ENCODE peak calls at places on chromosome 20, in six cellular contexts. U, E, L, G, H and S are unnamed samples.
A peak's percentile ranks its signal among the peaks of the same experiment; 100 is the strongest.

GRCh38 chr20:11716945-11717248 is 200.8 kb upstream of the BTBD3 start:
- DNase-seq in U (no peak), E (no peak), L (no peak), G (no peak), H (no peak), S (no peak)

GRCh38 chr20:17519606-17520285 is 11.4 kb downstream of the BFSP1 start:
- DNase-seq in U (no peak), E (no peak), L (no peak), G (no peak), H (no peak), S (no peak)

GRCh38 chr20:46699651-46700359 is 9.6 kb upstream of the SLC2A10 start:
- DNase-seq in U (no peak), E (no peak), L (no peak), G (no peak), H (no peak), S (no peak)

GRCh38 chr20:18973499-18974173 is 160.1 kb downstream of the SCP2D1 start:
- DNase-seq in U (no peak), E (peak; percentile 51), L (peak; percentile 97), G (no peak), H (no peak), S (peak; percentile 58)

GRCh38 chr20:33277471-33278441 is 5.3 kb upstream of the BPIFB1 start:
- DNase-seq in U (peak; percentile 73), E (no peak), L (no peak), G (no peak), H (no peak), S (peak; percentile 36)

GRCh38 chr20:34582221-34582620 is 23.7 kb downstream of the MAP1LC3A start:
- DNase-seq in U (no peak), E (no peak), L (no peak), G (no peak), H (no peak), S (no peak)

GRCh38 chr20:59190509-59190908 is 26.9 kb downstream of the ZNF831 start:
- DNase-seq in U (no peak), E (no peak), L (no peak), G (no peak), H (no peak), S (no peak)

GRCh38 chr20:15673206-15673605 is 900.0 kb downstream of the KIF16B start:
- DNase-seq in U (no peak), E (no peak), L (no peak), G (no peak), H (no peak), S (no peak)

GRCh38 chr20:17612287-17612974 is 42.6 kb downstream of the DSTN start:
- DNase-seq in U (no peak), E (peak; percentile 6), L (no peak), G (no peak), H (peak; percentile 43), S (peak; percentile 19)

GRCh38 chr20:46118481-46119020 is 437 bp downstream of the CD40 start:
- DNase-seq in U (peak; percentile 28), E (peak; percentile 22), L (peak; percentile 61), G (no peak), H (peak; percentile 46), S (no peak)

GRCh38 chr20:57890254-57890800 is 180.5 kb upstream of the PMEPA1 start:
- DNase-seq in U (no peak), E (no peak), L (no peak), G (no peak), H (no peak), S (peak; percentile 70)

GRCh38 chr20:57705103-57705899 is 4.5 kb downstream of the PMEPA1 start:
- DNase-seq in U (no peak), E (no peak), L (no peak), G (no peak), H (no peak), S (no peak)

GRCh38 chr20:40317156-40317790 is 371.8 kb downstream of the MAFB start:
- DNase-seq in U (no peak), E (no peak), L (no peak), G (no peak), H (no peak), S (no peak)

GRCh38 chr20:63857751-63858392 is 3.4 kb upstream of the ABHD16B start:
- DNase-seq in U (no peak), E (no peak), L (no peak), G (no peak), H (no peak), S (no peak)

GRCh38 chr20:50594231-50594590 is 84.0 kb downstream of the PTPN1 start:
- DNase-seq in U (no peak), E (no peak), L (no peak), G (no peak), H (no peak), S (no peak)

GRCh38 chr20:50595433-50595895 is 85.3 kb downstream of the PTPN1 start:
- DNase-seq in U (no peak), E (no peak), L (no peak), G (no peak), H (no peak), S (no peak)

GRCh38 chr20:50595988-50596693 is 86.0 kb downstream of the PTPN1 start:
- DNase-seq in U (no peak), E (no peak), L (no peak), G (no peak), H (no peak), S (no peak)

GRCh38 chr20:50593005-50593335 is 82.8 kb downstream of the PTPN1 start:
- DNase-seq in U (no peak), E (no peak), L (no peak), G (no peak), H (no peak), S (no peak)

DNA sequence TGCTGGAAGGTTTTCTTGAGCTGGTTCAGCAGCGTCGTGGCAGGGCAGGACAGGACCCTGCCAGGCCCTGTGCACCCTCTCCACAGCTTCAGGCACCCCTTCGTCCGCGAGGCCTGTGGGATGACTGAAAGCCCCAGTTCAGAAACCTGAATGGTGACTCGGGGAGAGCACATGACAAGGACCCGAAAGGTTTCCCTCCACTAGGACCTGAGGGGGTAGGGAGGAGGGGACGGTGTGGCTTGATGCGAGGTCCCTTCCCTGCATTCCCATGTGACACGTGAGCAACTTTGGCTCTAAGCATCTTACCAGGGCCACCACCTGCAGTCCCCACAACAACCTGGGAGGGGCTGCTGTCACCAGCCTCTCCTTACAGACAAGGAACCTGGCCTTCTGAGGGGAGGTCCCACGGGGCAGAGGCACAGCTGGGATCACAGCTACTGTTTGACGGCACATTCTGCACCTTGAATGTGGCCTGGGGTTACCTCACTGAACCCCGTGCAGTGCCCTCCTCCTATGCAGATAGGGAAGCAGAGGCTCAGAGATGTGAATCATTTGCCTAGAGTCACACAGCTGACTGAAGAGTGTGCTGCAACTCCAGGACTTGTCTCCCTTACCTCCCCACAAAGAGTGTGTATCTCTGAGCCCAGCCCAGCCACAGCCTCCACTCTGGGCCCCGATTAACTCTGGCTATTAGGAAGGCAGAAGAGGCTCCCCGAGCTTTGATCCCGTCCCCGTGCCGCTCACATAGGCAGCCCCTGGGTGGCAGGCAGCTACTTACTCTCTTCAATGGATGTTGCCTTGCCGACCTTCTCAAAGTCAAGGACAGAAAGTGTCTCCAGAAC is 84.6 kb downstream of the PTPN1 start:
- DNase-seq in U (no peak), E (no peak), L (no peak), G (no peak), H (no peak), S (no peak)
- TF ChIP-seq POLR2A in U (no peak), E (no peak), L (no peak), G (no peak), H (no peak), S (no peak)

DNA sequence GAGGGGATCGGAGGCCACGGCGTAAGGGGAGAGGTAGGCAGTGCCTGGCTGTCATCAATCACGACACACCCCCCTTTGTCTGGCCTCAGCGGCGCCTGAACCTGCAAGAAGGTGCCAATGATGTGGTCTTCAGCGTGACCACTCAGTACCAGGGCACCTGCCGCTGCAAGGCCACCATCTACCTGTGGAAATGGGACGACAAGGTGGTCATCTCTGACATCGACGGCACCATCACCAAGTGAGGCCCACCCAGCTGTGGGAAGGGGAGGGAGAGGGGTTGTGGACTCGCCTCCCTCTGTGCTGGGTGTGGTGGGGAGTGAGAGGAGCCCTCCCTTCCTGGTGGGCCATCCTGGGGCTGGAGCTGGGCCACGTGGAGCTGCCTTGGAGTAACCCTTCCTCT is 9.7 kb downstream of the EMILIN3 start:
- DNase-seq in U (no peak), E (no peak), L (no peak), G (no peak), H (no peak), S (no peak)
- H3K4me3 ChIP-seq in U (no peak overlapping the region), E (no peak overlapping the region), L (no peak overlapping the region), G (no peak overlapping the region), H (no peak overlapping the region), S (no peak overlapping the region)

GRCh38 chr20:62641749-62642665 is at the start of gene SLCO4A1:
- DNase-seq in U (peak; percentile 90), E (peak; percentile 67), L (peak; percentile 59), G (peak; percentile 48), H (peak; percentile 87), S (peak; percentile 95)
- TF ChIP-seq POLR2A in U (peak; percentile 7), E (no peak), L (peak; percentile 67), G (peak; percentile 59), H (peak; percentile 73), S (no peak)

DNA sequence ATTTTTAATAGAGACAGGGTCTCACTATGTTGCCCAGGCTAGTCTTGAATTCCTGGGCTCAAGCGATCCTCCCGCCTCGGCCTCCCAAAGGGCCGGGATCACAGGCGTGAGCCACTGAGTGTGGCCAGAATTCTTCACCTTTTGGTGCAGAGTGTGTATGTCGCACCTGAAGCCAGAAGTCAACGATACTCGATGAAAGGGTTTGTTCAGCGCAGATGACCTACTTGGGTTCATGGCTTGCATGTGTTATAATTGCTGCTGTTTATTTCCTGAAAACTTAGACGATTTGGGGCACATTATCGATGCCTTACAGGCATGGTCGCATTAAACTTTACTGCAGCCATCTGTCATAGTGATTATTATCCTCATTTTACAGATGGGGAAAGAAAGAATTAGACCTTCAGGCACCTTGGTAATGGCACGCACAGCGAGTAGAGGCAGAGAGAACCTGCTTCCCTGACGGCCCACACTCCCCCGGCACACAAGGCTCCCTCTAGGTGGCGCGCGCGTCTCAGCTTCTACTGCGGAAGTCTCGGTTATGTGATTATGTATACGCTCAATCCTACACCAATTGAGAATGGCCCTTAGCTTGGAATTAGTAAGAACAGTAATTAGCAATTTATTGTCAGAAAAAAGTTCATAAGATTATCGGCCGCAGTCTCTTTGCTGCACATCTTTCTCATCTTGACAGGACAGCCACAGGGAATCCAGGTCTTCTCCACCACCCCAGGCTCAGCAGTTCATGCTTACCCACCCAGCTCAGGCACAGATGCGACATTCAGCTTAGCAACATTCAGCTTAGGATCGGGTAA is 212.8 kb upstream of the PROKR2 start:
- DNase-seq in U (peak; percentile 89), E (peak; percentile 85), L (peak; percentile 60), G (peak; percentile 47), H (peak; percentile 92), S (peak; percentile 96)
- H3K4me3 ChIP-seq in U (no peak overlapping the region), E (no peak overlapping the region), L (no peak overlapping the region), G (no peak overlapping the region), H (peak overlapping the region; percentile 28), S (no peak overlapping the region)

DNA sequence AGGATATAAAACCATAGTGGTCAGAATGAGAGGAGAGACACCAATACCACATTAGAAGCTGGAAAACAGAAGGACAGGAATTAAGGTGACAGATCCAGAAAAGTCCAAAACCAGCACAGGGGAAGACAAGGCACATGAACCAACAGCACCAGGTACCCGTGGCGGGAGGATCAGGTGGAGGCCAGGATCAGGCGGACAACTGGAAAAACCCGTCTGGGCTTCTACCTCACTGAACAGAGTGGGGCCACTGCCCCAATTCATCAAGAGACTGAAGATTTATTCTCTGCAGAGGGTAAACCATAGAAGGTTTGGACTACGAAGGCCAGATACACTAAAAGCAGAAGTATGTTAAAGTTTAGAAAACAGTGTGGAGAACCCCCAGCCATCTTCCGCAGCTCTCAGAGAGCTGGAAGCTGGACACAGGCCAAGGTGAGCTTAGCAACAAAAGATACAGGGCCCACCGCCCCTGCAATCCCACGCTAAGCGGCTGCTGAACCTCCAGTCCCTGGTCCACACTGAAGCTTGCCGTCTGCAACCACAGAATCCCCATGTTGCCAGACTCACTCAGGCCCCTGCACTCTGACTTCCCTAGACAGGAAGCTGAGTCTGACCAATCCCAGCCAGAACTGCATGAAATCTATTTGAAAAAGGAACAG is 29.9 kb downstream of the ABHD12 start:
- DNase-seq in U (no peak), E (no peak), L (no peak), G (no peak), H (no peak), S (no peak)
- TF ChIP-seq POLR2A in U (no peak), E (no peak), L (no peak), G (no peak), H (no peak), S (no peak)